ENCODE peak calls at places on chromosome 1, in four cellular contexts. R is CMK, Y is T-helper 17 cell, Z is RWPE1. H is an unnamed sample.

GRCh38 chr1:84382127-84382526 is 16.2 kb upstream of the DNASE2B start:
- DNase-seq in R (no peak), Y (no peak), Z (no peak), H (no peak)

GRCh38 chr1:246131095-246131494 is 376.0 kb downstream of the SMYD3 start:
- DNase-seq in R (no peak), Y (no peak), Z (no peak), H (no peak)

GRCh38 chr1:9245230-9245619 is 10.7 kb downstream of the H6PD start:
- DNase-seq in R (no peak), Y (no peak), Z (no peak), H (no peak)

GRCh38 chr1:88680446-88680845 is 3.6 kb upstream of the PKN2 start:
- DNase-seq in R (no peak), Y (no peak), Z (no peak), H (no peak)

GRCh38 chr1:905811-906531 is 17.8 kb upstream of the SAMD11 start:
- DNase-seq in R (no peak), Y (no peak), Z (no peak), H (peak; percentile 17)

GRCh38 chr1:205319081-205320018 is 2.2 kb downstream of the NUAK2 start:
- DNase-seq in R (no peak), Y (no peak), Z (peak; percentile 91), H (peak; percentile 87)

GRCh38 chr1:227775841-227776240 is 39.6 kb upstream of the PRSS38 start:
- DNase-seq in R (no peak), Y (no peak), Z (no peak), H (no peak)

GRCh38 chr1:226217273-226217672 is 6.2 kb upstream of the MIXL1 start:
- DNase-seq in R (no peak), Y (no peak), Z (no peak), H (no peak)

GRCh38 chr1:61058477-61059245 is 23.7 kb upstream of the NFIA start:
- DNase-seq in R (no peak), Y (no peak), Z (peak; percentile 56), H (peak; percentile 45)

GRCh38 chr1:240515505-240515904 is 96.5 kb downstream of the GREM2 start:
- DNase-seq in R (no peak), Y (no peak), Z (no peak), H (peak; percentile 12)

GRCh38 chr1:32172621-32173245 is 6.7 kb upstream of the TXLNA start:
- DNase-seq in R (no peak), Y (no peak), Z (peak; percentile 44), H (no peak)

GRCh38 chr1:54952950-54953718 is 27.3 kb upstream of the TMEM61 start:
- DNase-seq in R (no peak), Y (no peak), Z (no peak), H (no peak)

H was measured in H4.